ENCODE peak calls at places on chromosomes 7 and 10, in four cellular contexts. W, Z, U and X are unnamed samples.
A peak's percentile ranks its signal among the peaks of the same experiment; 100 is the strongest.

GRCh38 chr10:121803611-121804010 is 124.2 kb downstream of the ATE1 start:
- DNase-seq in U (no peak), W (no peak), Z (no peak), X (no peak)

GRCh38 chr7:149854611-149855367 is 16.6 kb downstream of the ZNF862 start:
- DNase-seq in W (peak; percentile 7), Z (peak; percentile 57), U (no peak), X (no peak)

GRCh38 chr7:55158541-55158940 is 139.7 kb downstream of the EGFR start:
- DNase-seq in W (no peak), U (no peak), Z (no peak), X (no peak)

GRCh38 chr7:29968683-29969457 is 20.7 kb downstream of the SCRN1 start:
- DNase-seq in Z (peak; percentile 40), W (no peak), U (no peak), X (no peak)

GRCh38 chr7:154789404-154789803 is 213.5 kb downstream of the PAXIP1 start:
- DNase-seq in W (no peak), U (no peak), Z (peak; percentile 82), X (no peak)

GRCh38 chr10:10055656-10056445 is 961.8 kb upstream of the CELF2 start:
- DNase-seq in U (no peak), Z (no peak), W (no peak), X (no peak)

GRCh38 chr7:87545760-87546159 is 54.9 kb downstream of the ABCB1 start:
- DNase-seq in Z (no peak), U (no peak), W (no peak), X (no peak)

GRCh38 chr10:102113261-102113955 is 6.8 kb downstream of the LDB1 start:
- DNase-seq in U (no peak), W (no peak), Z (no peak), X (no peak)

GRCh38 chr7:131370523-131370968 is 42.9 kb downstream of the MKLN1 start:
- DNase-seq in W (no peak), Z (no peak), U (peak; percentile 73), X (no peak)

GRCh38 chr10:112490543-112490942 is 43.5 kb downstream of the VTI1A start:
- DNase-seq in W (no peak), U (no peak), Z (no peak), X (no peak)

GRCh38 chr7:125347264-125347663 is 417.6 kb upstream of the POT1 start:
- DNase-seq in U (no peak), Z (no peak), W (no peak), X (no peak)

GRCh38 chr10:64076322-64076940 is 555.2 kb downstream of the REEP3 start:
- DNase-seq in Z (no peak), W (no peak), U (no peak), X (no peak)

GRCh38 chr7:1910827-1911226 is 240.8 kb downstream of the ELFN1 start:
- DNase-seq in W (no peak), U (no peak), Z (no peak), X (no peak)

GRCh38 chr10:28179490-28180099 is 123.3 kb downstream of the MPP7 start:
- DNase-seq in U (peak; percentile 7), Z (peak; percentile 36), W (peak; percentile 4), X (no peak)

GRCh38 chr7:46764100-46764941 is 817.6 kb downstream of the TNS3 start:
- DNase-seq in W (peak; percentile 14), U (no peak), Z (no peak), X (no peak)

GRCh38 chr10:7932301-7933036 is 114.2 kb downstream of the TAF3 start:
- DNase-seq in W (no peak), U (no peak), Z (no peak), X (no peak)

GRCh38 chr10:80260295-80261243 is 28.9 kb downstream of the MAT1A start:
- DNase-seq in Z (no peak), W (no peak), U (no peak), X (peak; percentile 51)

GRCh38 chr10:23157691-23158369 is 34.3 kb upstream of the PTF1A start:
- DNase-seq in W (no peak), U (peak; percentile 38), Z (peak; percentile 31), X (no peak)